ENCODE peak calls at places on chromosomes 16 and 17, in eight cellular contexts. N is left ventricle myocardium superior; U is naive thymus-derived CD4-positive, alpha-beta T cell; G is stimulated activated CD4-positive, alpha-beta T cell treated with anti-CD3 and anti-CD28 coated beads, TNF-alpha, amount 100 ng/mL, for 24 hours; D is NCI-H1048; V is mucosa of gallbladder; C is brain microvascular endothelial cell; Z is GM23248. T is an unnamed sample.

GRCh38 chr17:53101706-53102105 is 721.0 kb upstream of the KIF2B start:
- DNase-seq in N (no peak), U (no peak), G (no peak), D (no peak), V (no peak), C (no peak), Z (no peak), T (no peak)

GRCh38 chr17:6497496-6498221 is 53.4 kb downstream of the PIMREG start:
- DNase-seq in N (no peak), U (no peak), G (no peak), D (no peak), V (no peak), C (no peak), Z (no peak), T (peak)

GRCh38 chr16:28529124-28529523 is 9.7 kb downstream of the NUPR1 start:
- DNase-seq in N (no peak), U (no peak), G (no peak), D (no peak), V (no peak), C (no peak), Z (no peak), T (no peak)

GRCh38 chr17:82065638-82066303 is at the start of gene DUS1L:
- DNase-seq in N (peak), U (peak), G (peak), D (no peak), V (peak), C (no peak), Z (peak), T (no peak)

GRCh38 chr16:88815901-88816589 is 4.3 kb upstream of the APRT start:
- DNase-seq in N (peak), U (peak), G (no peak), D (no peak), V (no peak), C (no peak), Z (peak), T (no peak)

GRCh38 chr17:77530591-77530990 is 389.8 kb downstream of the SEC14L1 start:
- DNase-seq in N (no peak), U (no peak), G (no peak), D (no peak), V (no peak), C (no peak), Z (no peak), T (no peak)

GRCh38 chr16:47732806-47733150 is 271.6 kb downstream of the PHKB start:
- DNase-seq in N (no peak), U (no peak), G (no peak), D (no peak), V (no peak), C (peak), Z (peak), T (no peak)

GRCh38 chr17:57407287-57408063 is 151.2 kb downstream of the MSI2 start:
- DNase-seq in N (no peak), U (no peak), G (no peak), D (peak), V (peak), C (no peak), Z (no peak), T (no peak)

GRCh38 chr17:14156689-14157088 is 80.0 kb downstream of the CDRT15 start:
- DNase-seq in N (no peak), U (no peak), G (no peak), D (no peak), V (no peak), C (no peak), Z (peak), T (no peak)

GRCh38 chr16:78764478-78764877 is 665.0 kb downstream of the WWOX start:
- DNase-seq in N (no peak), U (no peak), G (no peak), D (no peak), V (no peak), C (no peak), Z (no peak), T (no peak)

GRCh38 chr16:90072442-90073105 is 4.6 kb downstream of the PRDM7 start:
- DNase-seq in N (no peak), U (no peak), G (no peak), D (no peak), V (no peak), C (peak), Z (no peak), T (no peak)

GRCh38 chr17:60369727-60370126 is 22.2 kb downstream of the USP32 start:
- DNase-seq in N (no peak), U (no peak), G (no peak), D (no peak), V (no peak), C (no peak), Z (no peak), T (no peak)

GRCh38 chr16:22848451-22848850 is 34.5 kb downstream of the HS3ST2 start:
- DNase-seq in N (no peak), U (no peak), G (no peak), D (no peak), V (no peak), C (no peak), Z (no peak), T (no peak)

GRCh38 chr17:38728290-38728831 is 1.8 kb upstream of the CISD3 start:
- DNase-seq in N (no peak), U (peak), G (no peak), D (no peak), V (no peak), C (no peak), Z (no peak), T (no peak)

GRCh38 chr16:53261276-53261675 is 173.0 kb upstream of the RBL2 start:
- DNase-seq in N (no peak), U (no peak), G (no peak), D (no peak), V (no peak), C (no peak), Z (no peak), T (no peak)

GRCh38 chr17:69357701-69358100 is 30.8 kb upstream of the ABCA5 start:
- DNase-seq in N (no peak), U (no peak), G (no peak), D (no peak), V (no peak), C (no peak), Z (no peak), T (no peak)

GRCh38 chr16:28092721-28093382 is 29.3 kb upstream of the GSG1L start:
- DNase-seq in N (no peak), U (no peak), G (no peak), D (no peak), V (no peak), C (no peak), Z (no peak), T (no peak)

GRCh38 chr16:58046054-58046881 is 20.7 kb downstream of the MMP15 start:
- DNase-seq in N (no peak), U (no peak), G (no peak), D (no peak), V (no peak), C (no peak), Z (no peak), T (no peak)

GRCh38 chr16:28304214-28304613 is 11.9 kb downstream of the SBK1 start:
- DNase-seq in N (peak), U (no peak), G (no peak), D (no peak), V (peak), C (peak), Z (peak), T (no peak)

GRCh38 chr16:9846362-9847099 is 335.7 kb downstream of the GRIN2A start:
- DNase-seq in N (no peak), U (no peak), G (no peak), D (no peak), V (no peak), C (no peak), Z (peak), T (no peak)

GRCh38 chr17:21756856-21757619 is 64.7 kb downstream of the KCNJ18 start:
- DNase-seq in N (no peak), U (no peak), G (no peak), D (no peak), V (no peak), C (no peak), Z (no peak), T (no peak)

GRCh38 chr16:24645739-24646645 is 83.5 kb upstream of the TNRC6A start:
- DNase-seq in N (no peak), U (no peak), G (no peak), D (no peak), V (peak), C (peak), Z (peak), T (no peak)

GRCh38 chr16:56679813-56680212 is 2.5 kb upstream of the MT1X start:
- DNase-seq in N (peak), U (no peak), G (no peak), D (no peak), V (no peak), C (no peak), Z (peak), T (no peak)

T was measured in left lobe of liver.